ENCODE peak calls at places on chromosomes 13 and 19, in five cellular contexts. M is stimulated activated CD8-positive, alpha-beta memory T cell treated with anti-CD3 and anti-CD28 coated beads, Interleukin-15, amount 100 ng/mL, for 24 hours; F is activated naive CD4-positive, alpha-beta T cell; U is ureter; S is EH. K is an unnamed sample.

GRCh38 chr13:113819731-113820715 is 43.9 kb downstream of the GAS6 start:
- DNase-seq in U (no peak), F (no peak), S (no peak), M (no peak), K (no peak)

GRCh38 chr19:38452430-38453366 is 19.2 kb downstream of the RYR1 start:
- DNase-seq in U (no peak), M (no peak), S (no peak), F (no peak), K (peak)

GRCh38 chr19:33957804-33958203 is 161.1 kb downstream of the KCTD15 start:
- DNase-seq in S (no peak), F (no peak), U (no peak), M (no peak), K (no peak)

GRCh38 chr13:59533561-59534337 is 630.0 kb downstream of the DIAPH3 start:
- DNase-seq in S (peak), M (no peak), U (no peak), F (no peak), K (no peak)

GRCh38 chr19:4328243-4328990 is 10.2 kb downstream of the STAP2 start:
- DNase-seq in S (peak), M (peak), U (peak), F (peak), K (no peak)

GRCh38 chr19:7801020-7801570 is 28.9 kb upstream of the EVI5L start:
- DNase-seq in U (no peak), S (no peak), M (no peak), F (no peak), K (no peak)

GRCh38 chr19:39996811-39997594 is at the start of gene ZNF546:
- DNase-seq in U (peak), M (peak), F (peak), S (peak), K (peak)

GRCh38 chr13:76336889-76337844 is 549.0 kb downstream of the KCTD12 start:
- DNase-seq in M (no peak), U (no peak), S (no peak), F (no peak), K (no peak)

GRCh38 chr19:16324384-16325160 is at the start of gene KLF2:
- DNase-seq in M (peak), F (peak), S (peak), U (peak), K (peak)

GRCh38 chr19:33462112-33462726 is 59.4 kb downstream of the PEPD start:
- DNase-seq in U (no peak), M (no peak), S (no peak), F (no peak), K (no peak)

GRCh38 chr19:1131718-1132552 is 28.1 kb downstream of the GPX4 start:
- DNase-seq in U (peak), M (peak), S (peak), F (peak), K (peak)